ENCODE peak calls at places on chromosomes 6 and 20, in six cellular contexts. One of them, this sample, is unnamed.

GRCh38 chr6:165899592-165899991 is 236.6 kb upstream of the PDE10A start:
- DNase-seq in T-helper 9 cell: no peak
- DNase-seq in iris pigment epithelial cell: no peak
- DNase-seq in HTR-8/SVneo: no peak
- DNase-seq in SK-N-SH: no peak
- DNase-seq in NCI-H187 treated with DMSO at 0.1 percent for 48 hours: no peak
- DNase-seq in this sample: no peak

GRCh38 chr20:49674383-49675352 is 39.0 kb downstream of the B4GALT5 start:
- DNase-seq in T-helper 9 cell: no peak
- DNase-seq in iris pigment epithelial cell: peak; percentile 57
- DNase-seq in HTR-8/SVneo: peak; percentile 95
- DNase-seq in SK-N-SH: no peak
- DNase-seq in NCI-H187 treated with DMSO at 0.1 percent for 48 hours: no peak
- DNase-seq in this sample: peak; percentile 13

GRCh38 chr6:139027620-139028182 is 844 bp upstream of the ABRACL start:
- DNase-seq in T-helper 9 cell: no peak
- DNase-seq in iris pigment epithelial cell: peak; percentile 46
- DNase-seq in HTR-8/SVneo: peak; percentile 69
- DNase-seq in SK-N-SH: no peak
- DNase-seq in NCI-H187 treated with DMSO at 0.1 percent for 48 hours: no peak
- DNase-seq in this sample: no peak

GRCh38 chr6:36139431-36139830 is 9.1 kb downstream of the MAPK13 start:
- DNase-seq in T-helper 9 cell: no peak
- DNase-seq in iris pigment epithelial cell: peak; percentile 24
- DNase-seq in HTR-8/SVneo: no peak
- DNase-seq in SK-N-SH: peak; percentile 79
- DNase-seq in NCI-H187 treated with DMSO at 0.1 percent for 48 hours: no peak
- DNase-seq in this sample: peak; percentile 51

GRCh38 chr6:166800110-166800509 is 156.2 kb downstream of the RNASET2 start:
- DNase-seq in T-helper 9 cell: no peak
- DNase-seq in iris pigment epithelial cell: no peak
- DNase-seq in HTR-8/SVneo: no peak
- DNase-seq in SK-N-SH: no peak
- DNase-seq in NCI-H187 treated with DMSO at 0.1 percent for 48 hours: no peak
- DNase-seq in this sample: no peak

GRCh38 chr6:41937881-41938574 is 3.6 kb downstream of the CCND3 start:
- DNase-seq in T-helper 9 cell: peak; percentile 48
- DNase-seq in iris pigment epithelial cell: peak; percentile 33
- DNase-seq in HTR-8/SVneo: no peak
- DNase-seq in SK-N-SH: no peak
- DNase-seq in NCI-H187 treated with DMSO at 0.1 percent for 48 hours: no peak
- DNase-seq in this sample: no peak

GRCh38 chr6:39841291-39841690 is 49.1 kb downstream of the DAAM2 start:
- DNase-seq in T-helper 9 cell: no peak
- DNase-seq in iris pigment epithelial cell: peak; percentile 5
- DNase-seq in HTR-8/SVneo: peak; percentile 37
- DNase-seq in SK-N-SH: no peak
- DNase-seq in NCI-H187 treated with DMSO at 0.1 percent for 48 hours: no peak
- DNase-seq in this sample: no peak

GRCh38 chr6:138129190-138129589 is 22.0 kb upstream of the PERP start:
- DNase-seq in T-helper 9 cell: no peak
- DNase-seq in iris pigment epithelial cell: no peak
- DNase-seq in HTR-8/SVneo: no peak
- DNase-seq in SK-N-SH: no peak
- DNase-seq in NCI-H187 treated with DMSO at 0.1 percent for 48 hours: no peak
- DNase-seq in this sample: peak; percentile 53

GRCh38 chr6:69796081-69796626 is 656 bp downstream of the LMBRD1 start:
- DNase-seq in T-helper 9 cell: peak; percentile 29
- DNase-seq in iris pigment epithelial cell: peak; percentile 49
- DNase-seq in HTR-8/SVneo: peak; percentile 9
- DNase-seq in SK-N-SH: no peak
- DNase-seq in NCI-H187 treated with DMSO at 0.1 percent for 48 hours: peak; percentile 40
- DNase-seq in this sample: peak; percentile 91

GRCh38 chr6:159728552-159728951 is 1.2 kb downstream of the WTAP start:
- DNase-seq in T-helper 9 cell: no peak
- DNase-seq in iris pigment epithelial cell: peak; percentile 29
- DNase-seq in HTR-8/SVneo: no peak
- DNase-seq in SK-N-SH: no peak
- DNase-seq in NCI-H187 treated with DMSO at 0.1 percent for 48 hours: no peak
- DNase-seq in this sample: no peak

GRCh38 chr6:37876843-37877242 is 57.3 kb downstream of the ZFAND3 start:
- DNase-seq in T-helper 9 cell: no peak
- DNase-seq in iris pigment epithelial cell: no peak
- DNase-seq in HTR-8/SVneo: no peak
- DNase-seq in SK-N-SH: no peak
- DNase-seq in NCI-H187 treated with DMSO at 0.1 percent for 48 hours: no peak
- DNase-seq in this sample: no peak

GRCh38 chr20:63257629-63258028 is 3.4 kb upstream of the NKAIN4 start:
- DNase-seq in T-helper 9 cell: no peak
- DNase-seq in iris pigment epithelial cell: no peak
- DNase-seq in HTR-8/SVneo: no peak
- DNase-seq in SK-N-SH: no peak
- DNase-seq in NCI-H187 treated with DMSO at 0.1 percent for 48 hours: no peak
- DNase-seq in this sample: no peak

GRCh38 chr6:114108119-114109002 is 137.4 kb upstream of the HDAC2 start:
- DNase-seq in T-helper 9 cell: peak; percentile 12
- DNase-seq in iris pigment epithelial cell: peak; percentile 54
- DNase-seq in HTR-8/SVneo: peak; percentile 67
- DNase-seq in SK-N-SH: peak; percentile 23
- DNase-seq in NCI-H187 treated with DMSO at 0.1 percent for 48 hours: no peak
- DNase-seq in this sample: peak; percentile 86